ENCODE peak calls at places on chromosomes 6 and 20, in four cellular contexts. One of them, this sample, is unnamed.

GRCh38 chr20:58579819-58580492 is 64.8 kb upstream of the APCDD1L start:
- DNase-seq in CD8-positive, alpha-beta T cell: no peak
- DNase-seq in PC-3: no peak
- DNase-seq in Peyer's patch: no peak
- DNase-seq in this sample: no peak

GRCh38 chr6:11196511-11197174 is 35.8 kb downstream of the NEDD9 start:
- DNase-seq in PC-3: no peak
- DNase-seq in CD8-positive, alpha-beta T cell: no peak
- DNase-seq in Peyer's patch: no peak
- DNase-seq in this sample: no peak

GRCh38 chr20:59705651-59706101 is 101.3 kb downstream of the PHACTR3 start:
- DNase-seq in PC-3: no peak
- DNase-seq in CD8-positive, alpha-beta T cell: no peak
- DNase-seq in Peyer's patch: no peak
- DNase-seq in this sample: no peak

GRCh38 chr6:149766156-149766768 is 16.7 kb downstream of the PCMT1 start:
- DNase-seq in PC-3: peak; percentile 51
- DNase-seq in CD8-positive, alpha-beta T cell: no peak
- DNase-seq in Peyer's patch: no peak
- DNase-seq in this sample: no peak

GRCh38 chr6:156775717-156776116 is 1.5 kb upstream of the ARID1B start:
- DNase-seq in PC-3: peak; percentile 32
- DNase-seq in CD8-positive, alpha-beta T cell: no peak
- DNase-seq in Peyer's patch: no peak
- DNase-seq in this sample: no peak

GRCh38 chr6:2434116-2434515 is 188.7 kb upstream of the GMDS start:
- DNase-seq in Peyer's patch: no peak
- DNase-seq in CD8-positive, alpha-beta T cell: no peak
- DNase-seq in PC-3: peak; percentile 90
- DNase-seq in this sample: no peak

GRCh38 chr6:113076116-113076515 is 729.0 kb downstream of the RFPL4B start:
- DNase-seq in CD8-positive, alpha-beta T cell: no peak
- DNase-seq in Peyer's patch: no peak
- DNase-seq in PC-3: no peak
- DNase-seq in this sample: no peak

GRCh38 chr6:116531675-116532570 is 13.6 kb downstream of the TRAPPC3L start:
- DNase-seq in Peyer's patch: no peak
- DNase-seq in CD8-positive, alpha-beta T cell: peak; percentile 65
- DNase-seq in PC-3: peak; percentile 67
- DNase-seq in this sample: peak; percentile 27

GRCh38 chr20:3383878-3384495 is 23.5 kb downstream of the DNAAF9 start:
- DNase-seq in PC-3: no peak
- DNase-seq in CD8-positive, alpha-beta T cell: no peak
- DNase-seq in Peyer's patch: no peak
- DNase-seq in this sample: no peak

GRCh38 chr6:43873806-43874714 is 104.0 kb downstream of the VEGFA start:
- DNase-seq in CD8-positive, alpha-beta T cell: no peak
- DNase-seq in Peyer's patch: no peak
- DNase-seq in PC-3: peak; percentile 35
- DNase-seq in this sample: no peak

GRCh38 chr6:158564243-158565121 is 4.6 kb downstream of the TMEM181 start:
- DNase-seq in PC-3: no peak
- DNase-seq in CD8-positive, alpha-beta T cell: peak; percentile 43
- DNase-seq in Peyer's patch: no peak
- DNase-seq in this sample: no peak

GRCh38 chr6:170464524-170464979 is 88.6 kb downstream of the PSMB1 start:
- DNase-seq in PC-3: no peak
- DNase-seq in Peyer's patch: no peak
- DNase-seq in CD8-positive, alpha-beta T cell: no peak
- DNase-seq in this sample: no peak

GRCh38 chr6:92791403-92791802 is 628.0 kb downstream of the EPHA7 start:
- DNase-seq in PC-3: no peak
- DNase-seq in CD8-positive, alpha-beta T cell: no peak
- DNase-seq in Peyer's patch: no peak
- DNase-seq in this sample: no peak

GRCh38 chr20:36540551-36541211 is 638 bp upstream of the MYL9 start:
- DNase-seq in Peyer's patch: no peak
- DNase-seq in PC-3: no peak
- DNase-seq in CD8-positive, alpha-beta T cell: no peak
- DNase-seq in this sample: no peak

GRCh38 chr6:84763397-84764331 is 734 bp downstream of the TBX18 start:
- DNase-seq in Peyer's patch: no peak
- DNase-seq in CD8-positive, alpha-beta T cell: no peak
- DNase-seq in PC-3: no peak
- DNase-seq in this sample: no peak

GRCh38 chr6:7787137-7787575 is 61.3 kb downstream of the BMP6 start:
- DNase-seq in PC-3: no peak
- DNase-seq in Peyer's patch: no peak
- DNase-seq in CD8-positive, alpha-beta T cell: no peak
- DNase-seq in this sample: no peak

GRCh38 chr6:89024456-89024855 is 56.1 kb upstream of the PNRC1 start:
- DNase-seq in Peyer's patch: no peak
- DNase-seq in PC-3: no peak
- DNase-seq in CD8-positive, alpha-beta T cell: no peak
- DNase-seq in this sample: no peak

GRCh38 chr6:147194652-147195403 is 9.4 kb upstream of the STXBP5 start:
- DNase-seq in PC-3: peak; percentile 76
- DNase-seq in Peyer's patch: no peak
- DNase-seq in CD8-positive, alpha-beta T cell: no peak
- DNase-seq in this sample: no peak

GRCh38 chr6:131949615-131949908 is 1.6 kb downstream of the CCN2 start:
- DNase-seq in PC-3: no peak
- DNase-seq in CD8-positive, alpha-beta T cell: no peak
- DNase-seq in Peyer's patch: no peak
- DNase-seq in this sample: no peak

GRCh38 chr6:105483492-105483891 is 80.6 kb upstream of the PREP start:
- DNase-seq in CD8-positive, alpha-beta T cell: no peak
- DNase-seq in PC-3: peak; percentile 54
- DNase-seq in Peyer's patch: no peak
- DNase-seq in this sample: no peak

GRCh38 chr6:149268146-149268545 is 49.4 kb upstream of the TAB2 start:
- DNase-seq in Peyer's patch: no peak
- DNase-seq in PC-3: no peak
- DNase-seq in CD8-positive, alpha-beta T cell: no peak
- DNase-seq in this sample: no peak

GRCh38 chr6:34990971-34991560 is 102.0 kb downstream of the ANKS1A start:
- DNase-seq in CD8-positive, alpha-beta T cell: no peak
- DNase-seq in PC-3: peak; percentile 40
- DNase-seq in Peyer's patch: no peak
- DNase-seq in this sample: no peak

GRCh38 chr6:106134906-106135634 is 48.9 kb downstream of the PRDM1 start:
- DNase-seq in CD8-positive, alpha-beta T cell: no peak
- DNase-seq in PC-3: peak; percentile 81
- DNase-seq in Peyer's patch: peak; percentile 79
- DNase-seq in this sample: no peak

GRCh38 chr20:53739799-53740785 is 146.5 kb upstream of the ZNF217 start:
- DNase-seq in CD8-positive, alpha-beta T cell: no peak
- DNase-seq in Peyer's patch: no peak
- DNase-seq in PC-3: peak; percentile 68
- DNase-seq in this sample: no peak

GRCh38 chr6:156718647-156719394 is 58.4 kb upstream of the ARID1B start:
- DNase-seq in CD8-positive, alpha-beta T cell: no peak
- DNase-seq in Peyer's patch: no peak
- DNase-seq in PC-3: no peak
- DNase-seq in this sample: no peak

GRCh38 chr20:11311659-11312058 is 606.0 kb upstream of the BTBD3 start:
- DNase-seq in CD8-positive, alpha-beta T cell: no peak
- DNase-seq in PC-3: no peak
- DNase-seq in Peyer's patch: no peak
- DNase-seq in this sample: no peak

GRCh38 chr6:38460216-38460615 is 179.5 kb downstream of the BTBD9 start:
- DNase-seq in PC-3: peak; percentile 40
- DNase-seq in CD8-positive, alpha-beta T cell: no peak
- DNase-seq in Peyer's patch: no peak
- DNase-seq in this sample: no peak

GRCh38 chr6:36360241-36361054 is 23.8 kb upstream of the BNIP5 start:
- DNase-seq in PC-3: peak; percentile 88
- DNase-seq in Peyer's patch: peak; percentile 75
- DNase-seq in CD8-positive, alpha-beta T cell: peak; percentile 69
- DNase-seq in this sample: peak; percentile 79
- H3K27ac ChIP-seq in PC-3: no peak overlapping the region
- H3K27ac ChIP-seq in Peyer's patch: no peak overlapping the region
- H3K27ac ChIP-seq in CD8-positive, alpha-beta T cell: no peak overlapping the region
- H3K27ac ChIP-seq in this sample: peak overlapping the region; percentile 40

GRCh38 chr6:161918608-161919205 is 644.8 kb upstream of the AGPAT4 start:
- DNase-seq in CD8-positive, alpha-beta T cell: no peak
- DNase-seq in Peyer's patch: no peak
- DNase-seq in PC-3: no peak
- DNase-seq in this sample: no peak
- H3K27ac ChIP-seq in CD8-positive, alpha-beta T cell: no peak overlapping the region
- H3K27ac ChIP-seq in Peyer's patch: no peak overlapping the region
- H3K27ac ChIP-seq in PC-3: no peak overlapping the region
- H3K27ac ChIP-seq in this sample: no peak overlapping the region

GRCh38 chr6:108741346-108741989 is 106.8 kb upstream of the ARMC2 start:
- DNase-seq in Peyer's patch: no peak
- DNase-seq in PC-3: no peak
- DNase-seq in CD8-positive, alpha-beta T cell: no peak
- DNase-seq in this sample: no peak

GRCh38 chr6:108739496-108740330 is 108.5 kb upstream of the ARMC2 start:
- DNase-seq in PC-3: peak; percentile 75
- DNase-seq in CD8-positive, alpha-beta T cell: no peak
- DNase-seq in Peyer's patch: no peak
- DNase-seq in this sample: no peak

GRCh38 chr6:108744244-108744972 is 103.8 kb upstream of the ARMC2 start:
- DNase-seq in PC-3: no peak
- DNase-seq in CD8-positive, alpha-beta T cell: no peak
- DNase-seq in Peyer's patch: no peak
- DNase-seq in this sample: no peak

GRCh38 chr6:108744996-108745395 is 103.2 kb upstream of the ARMC2 start:
- DNase-seq in PC-3: no peak
- DNase-seq in Peyer's patch: no peak
- DNase-seq in CD8-positive, alpha-beta T cell: no peak
- DNase-seq in this sample: peak; percentile 4

DNA sequence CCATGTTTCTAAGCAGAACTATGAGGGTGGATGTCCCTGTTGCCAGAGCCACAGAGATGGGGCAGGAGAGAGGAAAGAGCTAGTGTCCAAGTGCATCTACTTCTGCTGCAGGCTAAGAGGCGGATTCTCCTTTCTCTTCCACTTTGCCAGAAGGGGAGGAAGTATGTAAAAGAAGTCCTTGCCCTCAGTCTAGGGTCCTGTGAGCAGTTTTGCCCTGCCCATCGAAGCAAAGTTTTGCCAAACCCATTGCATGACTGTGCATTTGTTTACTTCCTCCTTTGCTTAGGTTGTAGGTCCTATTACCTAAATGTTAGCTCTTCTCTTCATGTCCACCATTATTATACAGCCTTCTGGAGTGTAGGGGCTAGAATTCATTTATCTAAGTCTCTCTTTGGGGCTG is 106.2 kb upstream of the ARMC2 start:
- DNase-seq in CD8-positive, alpha-beta T cell: no peak
- DNase-seq in PC-3: peak; percentile 46
- DNase-seq in Peyer's patch: no peak
- DNase-seq in this sample: no peak
- H3K27ac ChIP-seq in CD8-positive, alpha-beta T cell: no peak overlapping the region
- H3K27ac ChIP-seq in PC-3: peak overlapping the region; percentile 35
- H3K27ac ChIP-seq in Peyer's patch: no peak overlapping the region
- H3K27ac ChIP-seq in this sample: no peak overlapping the region

DNA sequence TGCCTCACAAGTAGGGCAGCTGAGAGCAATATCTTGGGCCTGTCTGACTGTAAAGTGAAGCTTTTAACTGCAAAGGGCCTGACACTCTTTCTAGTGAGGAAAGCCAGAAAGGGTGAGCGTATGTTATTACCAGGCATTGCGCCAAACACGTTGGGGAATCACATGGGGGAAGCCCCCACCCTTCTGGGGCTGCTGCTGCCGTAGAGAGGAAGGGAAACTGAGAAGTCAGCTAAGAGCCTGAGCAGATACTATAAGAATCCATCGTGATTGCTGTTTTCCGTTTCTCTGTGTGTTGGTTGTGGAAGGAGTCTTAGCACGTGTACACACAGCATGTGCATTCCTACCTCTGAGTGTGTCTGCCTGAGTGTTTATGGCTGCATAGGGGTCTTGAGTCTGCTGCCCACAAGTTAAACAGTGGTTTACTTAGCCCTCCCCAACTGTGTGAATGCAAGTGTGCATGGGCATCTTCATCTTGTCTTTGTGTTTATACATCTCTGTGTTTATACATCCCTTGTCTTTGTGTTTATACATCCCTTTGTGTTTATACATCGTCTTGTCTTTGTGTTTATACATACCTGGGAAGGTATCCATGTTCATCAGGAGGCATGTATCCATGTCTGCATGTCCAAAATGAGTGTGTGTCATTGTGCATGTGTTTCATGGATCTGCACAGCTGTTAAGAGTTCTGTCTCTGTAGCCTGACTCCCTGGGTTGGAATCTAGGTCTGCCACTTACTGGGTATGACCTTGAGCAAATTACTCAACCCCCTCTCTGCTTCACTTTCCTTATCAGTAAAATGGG is 50.3 kb upstream of the SIRPA start:
- DNase-seq in PC-3: no peak
- DNase-seq in Peyer's patch: no peak
- DNase-seq in CD8-positive, alpha-beta T cell: no peak
- DNase-seq in this sample: peak; percentile 57
- H3K27ac ChIP-seq in PC-3: no peak overlapping the region
- H3K27ac ChIP-seq in Peyer's patch: no peak overlapping the region
- H3K27ac ChIP-seq in CD8-positive, alpha-beta T cell: no peak overlapping the region
- H3K27ac ChIP-seq in this sample: no peak overlapping the region

DNA sequence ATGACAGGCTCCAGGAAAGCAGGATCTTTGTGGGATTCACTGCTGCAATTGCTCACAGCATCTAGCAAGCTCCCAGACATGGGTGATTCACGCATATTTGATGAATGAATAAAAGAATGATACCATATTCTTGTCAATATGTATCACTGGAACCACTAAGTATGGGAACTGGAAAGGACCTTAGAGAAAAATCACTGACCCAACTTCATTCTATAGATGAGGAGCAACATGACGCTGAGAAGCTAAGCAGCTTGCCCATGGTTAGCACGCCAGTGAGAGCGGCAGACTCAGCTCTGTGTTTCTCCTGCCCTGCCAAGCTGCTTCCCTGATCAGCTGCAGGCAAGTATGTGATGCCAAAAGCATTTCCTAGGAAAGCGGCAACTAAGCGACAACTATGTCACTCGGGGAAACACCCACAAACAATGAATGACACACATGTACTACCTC is 66.8 kb downstream of the PPP1R3G start:
- DNase-seq in Peyer's patch: no peak
- DNase-seq in CD8-positive, alpha-beta T cell: no peak
- DNase-seq in PC-3: peak; percentile 92
- DNase-seq in this sample: no peak
- H3K27ac ChIP-seq in Peyer's patch: no peak overlapping the region
- H3K27ac ChIP-seq in CD8-positive, alpha-beta T cell: no peak overlapping the region
- H3K27ac ChIP-seq in PC-3: peak overlapping the region; percentile 73
- H3K27ac ChIP-seq in this sample: no peak overlapping the region

GRCh38 chr6:36117639-36118549 is 12.4 kb upstream of the MAPK13 start:
- DNase-seq in PC-3: no peak
- DNase-seq in Peyer's patch: no peak
- DNase-seq in CD8-positive, alpha-beta T cell: no peak
- DNase-seq in this sample: no peak
- H3K27ac ChIP-seq in PC-3: no peak overlapping the region
- H3K27ac ChIP-seq in Peyer's patch: peak overlapping the region; percentile 58
- H3K27ac ChIP-seq in CD8-positive, alpha-beta T cell: peak overlapping the region; percentile 22
- H3K27ac ChIP-seq in this sample: no peak overlapping the region

This sample was measured in substantia nigra.